ENCODE peak calls at places on chromosomes 12 and 14, in four cellular contexts. S is CD8-positive, alpha-beta T cell; P is foreskin keratinocyte; O is HepG2. H is an unnamed sample.
A peak's percentile ranks its signal among the peaks of the same experiment; 100 is the strongest.

GRCh38 chr14:85093631-85094330 is 436.2 kb upstream of the FLRT2 start:
- DNase-seq in O (no peak), S (no peak), P (peak; percentile 29), H (no peak)

GRCh38 chr14:104009297-104009696 is 67.0 kb upstream of the RD3L start:
- DNase-seq in O (no peak), P (peak; percentile 36), S (no peak), H (no peak)

GRCh38 chr14:105069887-105070759 is 4.9 kb upstream of the GPR132 start:
- DNase-seq in S (no peak), P (no peak), O (no peak), H (no peak)

GRCh38 chr12:10634427-10634826 is 21.0 kb upstream of the MAGOHB start:
- DNase-seq in S (no peak), P (peak; percentile 51), O (peak; percentile 3), H (no peak)

GRCh38 chr14:103504991-103505565 is 17.6 kb downstream of the CKB start:
- DNase-seq in O (no peak), S (no peak), P (no peak), H (no peak)

GRCh38 chr12:79552186-79552585 is 138.6 kb downstream of the PAWR start:
- DNase-seq in S (no peak), O (no peak), P (no peak), H (no peak)

GRCh38 chr12:130457215-130457614 is 119.5 kb downstream of the PIWIL1 start:
- DNase-seq in S (no peak), O (no peak), P (no peak), H (no peak)

GRCh38 chr14:95341564-95341963 is 21.9 kb upstream of the CLMN start:
- DNase-seq in S (no peak), P (no peak), O (no peak), H (no peak)

GRCh38 chr14:64113279-64113678 is 180.9 kb downstream of the ESR2 start:
- DNase-seq in P (no peak), S (no peak), O (no peak), H (no peak)

GRCh38 chr12:2034633-2035420 is 18.0 kb upstream of the CACNA1C start:
- DNase-seq in O (peak; percentile 50), S (peak; percentile 72), P (peak; percentile 33), H (peak; percentile 94)

GRCh38 chr12:70854871-70855578 is 65.5 kb downstream of the PTPRR start:
- DNase-seq in S (no peak), P (no peak), O (no peak), H (no peak)

GRCh38 chr12:17148706-17149105 is 542.7 kb upstream of the LMO3 start:
- DNase-seq in O (no peak), S (no peak), P (no peak), H (no peak)

GRCh38 chr12:17151917-17152316 is 546.0 kb upstream of the LMO3 start:
- DNase-seq in S (no peak), P (no peak), O (peak; percentile 1), H (no peak)
- TF ChIP-seq CTCF in S (no peak), P (no peak), O (no peak), H (no peak)

DNA sequence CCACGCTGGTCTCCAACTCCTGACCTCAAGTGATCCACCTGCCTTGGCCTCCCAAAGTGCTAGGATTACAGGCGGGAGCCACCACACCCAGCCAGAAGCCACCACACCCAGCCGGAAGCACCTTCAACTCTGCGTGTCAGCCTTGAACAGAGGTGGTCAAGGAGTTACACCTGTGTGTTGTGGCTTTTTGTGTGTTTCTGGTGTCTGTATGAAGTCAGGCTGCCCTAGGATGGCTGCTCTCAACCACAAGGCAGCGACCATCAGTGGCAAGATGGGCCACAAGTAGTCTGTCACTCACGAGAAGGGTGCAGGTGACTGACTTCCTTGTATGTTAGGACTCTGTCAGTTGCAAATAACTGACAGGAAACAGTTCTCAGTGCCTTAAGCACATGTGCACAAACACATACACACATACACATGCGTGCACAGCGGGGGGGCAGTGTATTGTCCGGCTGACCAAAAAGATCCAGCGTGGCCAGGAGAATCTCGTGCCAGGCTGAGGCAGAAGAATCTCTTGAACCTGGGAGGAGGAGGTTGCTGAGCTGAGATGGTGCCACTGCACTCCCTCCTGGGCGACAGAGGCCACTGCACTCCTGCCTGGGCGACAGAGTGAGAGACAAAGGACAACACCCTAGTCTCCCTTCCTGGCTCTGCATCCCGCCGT is 13.5 kb downstream of the P2RX4 start:
- DNase-seq in P (no peak), O (no peak), S (no peak), H (no peak)
- TF ChIP-seq CTCF in P (peak; percentile 58), O (peak; percentile 63), S (peak; percentile 34), H (no peak)

DNA sequence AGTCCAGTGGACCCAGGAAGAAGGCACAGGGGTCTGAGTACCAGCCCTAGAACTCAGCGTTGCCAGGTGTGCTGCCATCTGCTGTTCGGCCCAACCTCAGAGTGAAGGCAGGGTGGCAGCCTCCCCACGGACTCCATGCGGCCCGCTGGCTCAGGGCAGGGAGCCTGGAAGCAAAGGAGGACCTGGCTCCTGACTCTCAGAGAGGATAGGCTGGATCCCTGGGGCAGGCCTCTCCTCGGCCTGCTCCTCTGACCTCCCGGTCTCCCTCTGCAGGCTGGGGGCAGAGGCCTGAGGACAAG is 10.1 kb downstream of the MCRS1 start:
- DNase-seq in S (no peak), O (no peak), P (no peak), H (no peak)
- TF ChIP-seq CTCF in S (no peak), O (peak; percentile 58), P (peak; percentile 52), H (no peak)

GRCh38 chr12:109934026-109934425 is 34.0 kb downstream of the TCHP start:
- DNase-seq in P (no peak), O (no peak), S (no peak), H (no peak)
- TF ChIP-seq CTCF in P (peak; percentile 26), O (peak; percentile 68), S (no peak), H (no peak)

GRCh38 chr14:55416866-55417265 is 5.2 kb upstream of the ATG14 start:
- DNase-seq in S (no peak), O (no peak), P (no peak), H (peak; percentile 70)
- TF ChIP-seq CTCF in S (peak; percentile 44), O (peak; percentile 38), P (peak; percentile 78), H (peak; percentile 70)

DNA sequence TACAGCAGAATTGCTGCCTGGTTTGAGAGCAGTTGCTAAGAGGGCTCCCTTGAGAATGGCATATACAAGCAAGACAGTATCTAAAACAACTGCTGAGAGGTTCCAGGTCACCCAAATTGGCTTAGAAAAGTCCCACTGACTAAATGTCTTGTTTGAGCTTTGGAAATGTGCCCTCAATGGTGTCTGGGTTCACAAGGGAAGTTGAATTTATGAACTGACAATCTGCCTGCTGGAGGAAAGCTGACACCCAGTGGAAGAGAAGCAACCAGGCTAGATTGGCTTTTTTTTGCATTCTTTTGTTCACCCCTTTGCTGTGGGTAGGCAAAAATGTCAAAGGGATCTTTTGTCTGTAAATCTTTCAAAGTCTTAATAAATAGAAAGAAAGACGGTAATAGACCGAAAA is 44.6 kb upstream of the NPFF start:
- DNase-seq in O (no peak), S (no peak), P (no peak), H (no peak)
- TF ChIP-seq CTCF in O (no peak), S (no peak), P (no peak), H (no peak)

GRCh38 chr14:106831322-106831720 is 1304.9 kb downstream of the TMEM121 start:
- DNase-seq in S (peak; percentile 22), O (peak; percentile 20), P (no peak), H (no peak)
- TF ChIP-seq CTCF in S (peak; percentile 58), O (peak; percentile 73), P (peak; percentile 42), H (no peak)

GRCh38 chr14:31300296-31300695 is 92.7 kb upstream of the HECTD1 start:
- DNase-seq in S (no peak), P (no peak), O (no peak), H (no peak)
- TF ChIP-seq CTCF in S (no peak), P (peak; percentile 25), O (peak; percentile 10), H (no peak)